ENCODE peak calls at places on chromosomes 12 and 14, in seven cellular contexts. O is NCI-H1105, D is adrenal gland, N is AG09309, Y is NCI-H446, S is iPS-NIHi11, T is Panc1. U is an unnamed sample.
A peak's percentile ranks its signal among the peaks of the same experiment; 100 is the strongest.

GRCh38 chr12:114447274-114447716 is 41.4 kb upstream of the TBX5 start:
- DNase-seq in O (no peak), D (no peak), N (no peak), Y (no peak), S (peak; percentile 54), T (no peak), U (no peak)

GRCh38 chr12:2868986-2869385 is 8.0 kb downstream of the FOXM1 start:
- DNase-seq in O (no peak), D (no peak), N (no peak), Y (no peak), S (no peak), T (no peak), U (no peak)

GRCh38 chr12:39368096-39368495 is 74.8 kb downstream of the KIF21A start:
- DNase-seq in O (no peak), D (no peak), N (no peak), Y (no peak), S (no peak), T (peak; percentile 10), U (no peak)

GRCh38 chr12:11653215-11653753 is 3.8 kb downstream of the ETV6 start:
- DNase-seq in O (no peak), D (no peak), N (no peak), Y (no peak), S (no peak), T (no peak), U (peak; percentile 52)

GRCh38 chr14:50093496-50093895 is 22.9 kb downstream of the VCPKMT start:
- DNase-seq in O (no peak), D (no peak), N (no peak), Y (no peak), S (no peak), T (no peak), U (no peak)

GRCh38 chr14:87955501-87955900 is 37.5 kb downstream of the GALC start:
- DNase-seq in O (no peak), D (no peak), N (no peak), Y (no peak), S (no peak), T (no peak), U (no peak)

GRCh38 chr14:100866666-100867630 is 36.6 kb downstream of the RTL1 start:
- DNase-seq in O (no peak), D (peak; percentile 12), N (no peak), Y (no peak), S (no peak), T (no peak), U (no peak)

GRCh38 chr14:65750906-65751305 is 338.4 kb downstream of the FUT8 start:
- DNase-seq in O (peak; percentile 46), D (no peak), N (no peak), Y (no peak), S (no peak), T (no peak), U (no peak)

GRCh38 chr12:132827763-132828703 is 636 bp downstream of the GOLGA3 start:
- DNase-seq in O (no peak), D (peak; percentile 49), N (peak; percentile 38), Y (no peak), S (no peak), T (no peak), U (peak; percentile 57)

GRCh38 chr12:128791395-128792322 is 32.1 kb downstream of the SLC15A4 start:
- DNase-seq in O (no peak), D (no peak), N (no peak), Y (no peak), S (no peak), T (no peak), U (no peak)

GRCh38 chr12:122001379-122002209 is 20.1 kb upstream of the BCL7A start:
- DNase-seq in O (peak; percentile 62), D (no peak), N (no peak), Y (no peak), S (peak; percentile 50), T (no peak), U (no peak)

GRCh38 chr12:114625294-114625851 is 58.6 kb downstream of the TBX3 start:
- DNase-seq in O (peak; percentile 50), D (peak; percentile 55), N (peak; percentile 47), Y (peak; percentile 0), S (peak; percentile 74), T (peak; percentile 15), U (peak; percentile 53)

GRCh38 chr12:109952160-109952858 is 43.9 kb downstream of the GIT2 start:
- DNase-seq in O (no peak), D (no peak), N (no peak), Y (no peak), S (no peak), T (no peak), U (peak; percentile 45)

GRCh38 chr12:116881325-116881866 is at the start of gene HRK:
- DNase-seq in O (peak; percentile 43), D (no peak), N (no peak), Y (peak; percentile 20), S (peak; percentile 80), T (no peak), U (no peak)

GRCh38 chr14:20754308-20754707 is 8.6 kb downstream of the EDDM3A start:
- DNase-seq in O (no peak), D (no peak), N (no peak), Y (no peak), S (no peak), T (no peak), U (no peak)

GRCh38 chr12:16165506-16165905 is 112.0 kb downstream of the SLC15A5 start:
- DNase-seq in O (peak; percentile 39), D (peak; percentile 34), N (no peak), Y (no peak), S (peak; percentile 54), T (no peak), U (no peak)

GRCh38 chr12:100138048-100138907 is 4.4 kb downstream of the BLTP3B start:
- DNase-seq in O (no peak), D (no peak), N (no peak), Y (no peak), S (no peak), T (no peak), U (no peak)

GRCh38 chr12:130672122-130672825 is 43.8 kb downstream of the RIMBP2 start:
- DNase-seq in O (no peak), D (no peak), N (no peak), Y (no peak), S (no peak), T (no peak), U (no peak)

GRCh38 chr12:93860659-93861373 is 183.6 kb downstream of the CRADD start:
- DNase-seq in O (no peak), D (no peak), N (no peak), Y (no peak), S (no peak), T (no peak), U (no peak)

GRCh38 chr12:26109343-26109841 is 15.4 kb downstream of the BHLHE41 start:
- DNase-seq in O (no peak), D (no peak), N (no peak), Y (no peak), S (no peak), T (no peak), U (no peak)